ENCODE peak calls at places on chromosome 13, in six cellular contexts. G is AML-193; K is EH; V is stomach; F is NCI-H1930; L is effector CD4-positive, alpha-beta T cell. N is an unnamed sample.

GRCh38 chr13:39855236-39855635 is 199.8 kb downstream of the COG6 start:
- DNase-seq in V (no peak), L (no peak), K (no peak), F (no peak), G (no peak), N (no peak)

GRCh38 chr13:27920677-27921420 is 1.0 kb downstream of the PDX1 start:
- DNase-seq in G (no peak), K (peak), L (no peak), F (peak), V (no peak), N (no peak)

GRCh38 chr13:67740871-67741475 is 510.8 kb upstream of the PCDH9 start:
- DNase-seq in L (no peak), V (no peak), F (no peak), K (no peak), G (no peak), N (no peak)

GRCh38 chr13:84563611-84564010 is 681.3 kb upstream of the SLITRK1 start:
- DNase-seq in V (no peak), K (no peak), G (no peak), L (no peak), F (no peak), N (no peak)

GRCh38 chr13:99981115-99982020 is at the start of gene ZIC2:
- DNase-seq in L (no peak), G (no peak), K (peak), V (no peak), F (peak), N (peak)

GRCh38 chr13:31739226-31739625 is at the start of gene RXFP2:
- DNase-seq in V (no peak), L (no peak), F (no peak), G (no peak), K (no peak), N (no peak)

GRCh38 chr13:43865892-43866291 is 13.6 kb downstream of the CCDC122 start:
- DNase-seq in K (peak), L (no peak), F (no peak), V (no peak), G (no peak), N (no peak)

GRCh38 chr13:47726394-47726793 is 274.7 kb downstream of the SUCLA2 start:
- DNase-seq in F (no peak), L (no peak), G (no peak), V (no peak), K (no peak), N (no peak)

GRCh38 chr13:74930402-74931165 is 551.4 kb downstream of the TBC1D4 start:
- DNase-seq in L (no peak), F (no peak), V (no peak), K (peak), G (no peak), N (no peak)

GRCh38 chr13:80313668-80314278 is 27.2 kb downstream of the SPRY2 start:
- DNase-seq in G (no peak), V (no peak), F (no peak), L (no peak), K (no peak), N (no peak)